ENCODE peak calls at places on chromosomes 2 and 18, in six cellular contexts. Q is K562, P is HCT116, N is H1, H is HepG2, D is GM12878. C is an unnamed sample.

GRCh38 chr2:100388703-100389102 is 28.8 kb downstream of the CHST10 start:
- DNase-seq in P (no peak), N (no peak), Q (no peak), D (no peak), H (no peak), C (no peak)

GRCh38 chr2:29281585-29281984 is 166.4 kb downstream of the CLIP4 start:
- DNase-seq in H (no peak), D (no peak), P (no peak), Q (no peak), N (no peak), C (peak)

GRCh38 chr2:113896791-113897190 is 6.9 kb downstream of the ACTR3 start:
- DNase-seq in N (no peak), D (no peak), H (no peak), Q (no peak), P (no peak), C (no peak)

GRCh38 chr18:31687016-31687415 is 2.6 kb upstream of the B4GALT6 start:
- DNase-seq in N (no peak), H (no peak), Q (no peak), D (no peak), P (no peak), C (no peak)

GRCh38 chr2:2646312-2647051 is 315.4 kb upstream of the MYT1L start:
- DNase-seq in P (no peak), H (no peak), Q (no peak), N (no peak), D (no peak), C (no peak)

GRCh38 chr2:219687266-219687665 is 59.8 kb downstream of the SLC4A3 start:
- DNase-seq in N (no peak), H (no peak), P (peak), D (no peak), Q (no peak), C (no peak)

GRCh38 chr2:213246665-213247281 is 37.5 kb upstream of the SPAG16 start:
- DNase-seq in Q (peak), P (peak), N (no peak), D (no peak), H (peak), C (peak)

GRCh38 chr18:7633171-7633570 is 66.1 kb downstream of the PTPRM start:
- DNase-seq in D (no peak), P (no peak), H (no peak), Q (no peak), N (no peak), C (no peak)

GRCh38 chr18:79522451-79523220 is 126.9 kb downstream of the NFATC1 start:
- DNase-seq in D (no peak), P (no peak), Q (no peak), N (no peak), H (no peak), C (no peak)

GRCh38 chr2:128638741-128639477 is 320.2 kb upstream of the HS6ST1 start:
- DNase-seq in P (no peak), N (peak), H (no peak), Q (no peak), D (no peak), C (peak)
- TF ChIP-seq YY1 in P (no peak), N (no peak), H (no peak), Q (no peak), D (no peak), C (peak)

DNA sequence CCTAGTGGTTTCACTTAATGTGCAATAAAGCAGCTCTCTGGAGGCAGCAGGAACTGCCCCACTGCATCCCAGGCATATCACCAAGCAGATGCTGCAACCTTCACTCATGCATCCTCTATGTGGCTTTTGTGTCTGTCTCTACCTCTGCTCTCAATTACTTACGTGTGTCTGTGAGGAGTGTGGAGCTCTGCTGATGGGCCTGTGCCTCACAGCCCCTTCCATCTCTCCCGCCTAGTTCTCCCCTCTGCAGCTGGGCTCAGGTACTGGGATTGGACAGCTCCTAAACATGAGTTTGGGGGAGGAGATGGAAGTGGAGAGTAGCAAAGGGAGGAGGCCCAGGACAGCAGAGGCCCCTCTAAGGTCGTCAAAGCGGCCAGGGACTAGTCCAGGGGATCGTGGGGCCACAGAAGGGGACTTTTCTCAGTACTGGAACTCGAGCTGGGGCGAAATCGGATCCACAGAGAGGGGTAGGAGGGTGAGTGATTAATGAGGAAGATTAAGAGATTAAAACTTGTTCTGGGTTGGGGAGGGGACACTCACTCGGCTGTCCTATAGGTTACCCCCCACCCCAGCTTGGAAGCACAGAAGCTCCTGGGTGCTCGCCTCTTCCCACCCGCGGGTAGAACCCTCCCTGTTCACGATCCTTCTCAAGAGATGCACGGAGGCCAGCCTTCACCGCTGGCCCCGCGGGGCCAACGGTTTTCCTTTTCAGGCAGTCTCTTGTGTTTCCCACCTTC is 2.1 kb upstream of the LBX2 start:
- DNase-seq in P (no peak), D (no peak), Q (peak), H (peak), N (no peak), C (no peak)
- H3K4me3 ChIP-seq in P (peak), D (no peak), Q (peak), H (peak), N (no peak), C (no peak)

GRCh38 chr2:174334781-174335604 is at the start of gene SP9:
- DNase-seq in Q (peak), D (no peak), P (no peak), H (peak), N (no peak), C (peak)
- TF ChIP-seq ZNF274 in Q (no peak), D (no peak), P (no peak), H (no peak), N (no peak), C (no peak)

GRCh38 chr2:85920810-85921545 is 32.2 kb upstream of the ST3GAL5 start:
- DNase-seq in N (no peak), D (no peak), P (no peak), Q (no peak), H (no peak), C (no peak)
- TF ChIP-seq YY1 in N (no peak), D (no peak), P (no peak), Q (no peak), H (no peak), C (no peak)

DNA sequence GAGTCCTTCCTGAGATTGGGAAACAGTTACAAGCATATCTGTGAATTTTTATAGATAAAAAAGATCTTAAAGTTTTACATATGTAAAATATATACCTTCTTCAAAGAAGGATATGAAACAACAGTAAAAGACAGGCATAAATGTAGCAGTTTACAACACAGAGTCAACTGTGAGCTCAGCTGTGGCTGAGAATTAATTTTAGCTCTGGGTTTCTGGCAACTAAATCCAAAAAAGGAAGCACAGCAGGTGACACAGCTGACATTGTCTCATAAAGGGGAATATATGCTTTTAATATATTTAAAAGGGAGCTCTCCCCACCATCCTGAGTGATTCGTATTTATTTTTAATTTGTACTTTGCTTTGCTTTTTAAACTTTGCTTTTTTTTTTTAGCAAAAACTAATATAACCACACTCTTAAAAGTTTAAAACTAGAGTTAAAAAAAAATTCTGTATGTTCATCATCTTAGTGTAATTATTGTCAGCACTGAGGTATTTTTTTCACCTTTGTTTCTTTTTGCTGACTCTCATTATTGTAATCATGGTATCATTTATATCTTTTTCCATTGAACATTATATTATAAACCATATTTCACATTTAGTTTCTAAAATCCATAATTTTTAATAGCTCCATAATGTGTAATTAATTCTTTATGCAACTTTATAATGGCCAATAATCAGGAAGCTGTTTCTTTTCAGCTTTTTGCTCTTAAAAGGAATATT is 6.7 kb downstream of the TUBB6 start:
- DNase-seq in P (no peak), N (no peak), Q (no peak), H (no peak), D (no peak), C (no peak)
- H3K4me3 ChIP-seq in P (no peak), N (no peak), Q (no peak), H (no peak), D (peak), C (no peak)

DNA sequence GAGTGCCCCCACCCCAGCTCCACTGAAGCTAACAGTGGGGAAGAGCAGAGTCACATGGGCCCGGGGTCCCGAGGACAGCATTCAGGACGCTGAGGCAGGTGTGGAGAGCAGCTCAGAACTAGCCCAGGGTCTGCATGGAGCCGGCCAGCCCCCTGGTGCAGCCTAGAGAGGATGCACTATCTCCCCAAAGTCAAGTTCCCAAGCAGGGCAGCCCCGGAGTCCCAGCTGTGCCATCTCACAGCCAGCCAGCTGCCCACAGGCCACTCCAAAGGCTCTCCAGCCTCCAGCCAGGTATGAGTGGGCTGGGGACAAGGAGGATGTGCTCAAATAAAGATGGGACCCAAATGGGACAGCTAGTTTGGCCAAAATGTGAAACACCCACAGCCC is 41.0 kb downstream of the BIN1 start:
- DNase-seq in N (no peak), Q (no peak), D (no peak), P (no peak), H (no peak), C (no peak)
- TF ChIP-seq ZNF274 in N (no peak), Q (no peak), D (no peak), P (no peak), H (no peak), C (no peak)

GRCh38 chr2:112728384-112729175 is 7.8 kb downstream of the NT5DC4 start:
- DNase-seq in D (no peak), N (no peak), H (no peak), P (no peak), Q (no peak), C (no peak)

GRCh38 chr2:112731479-112731878 is 10.7 kb downstream of the NT5DC4 start:
- DNase-seq in N (no peak), P (no peak), Q (no peak), D (no peak), H (no peak), C (no peak)

GRCh38 chr2:112730791-112731190 is 10.0 kb downstream of the NT5DC4 start:
- DNase-seq in P (no peak), D (no peak), N (no peak), Q (no peak), H (no peak), C (no peak)

GRCh38 chr2:112728029-112728362 is 7.2 kb downstream of the NT5DC4 start:
- DNase-seq in Q (peak), H (no peak), D (no peak), P (no peak), N (no peak), C (no peak)

GRCh38 chr2:112730182-112730581 is 9.4 kb downstream of the NT5DC4 start:
- DNase-seq in Q (no peak), P (no peak), H (no peak), N (no peak), D (no peak), C (no peak)
- TF ChIP-seq YY1 in Q (no peak), P (no peak), H (no peak), N (no peak), D (no peak), C (no peak)

DNA sequence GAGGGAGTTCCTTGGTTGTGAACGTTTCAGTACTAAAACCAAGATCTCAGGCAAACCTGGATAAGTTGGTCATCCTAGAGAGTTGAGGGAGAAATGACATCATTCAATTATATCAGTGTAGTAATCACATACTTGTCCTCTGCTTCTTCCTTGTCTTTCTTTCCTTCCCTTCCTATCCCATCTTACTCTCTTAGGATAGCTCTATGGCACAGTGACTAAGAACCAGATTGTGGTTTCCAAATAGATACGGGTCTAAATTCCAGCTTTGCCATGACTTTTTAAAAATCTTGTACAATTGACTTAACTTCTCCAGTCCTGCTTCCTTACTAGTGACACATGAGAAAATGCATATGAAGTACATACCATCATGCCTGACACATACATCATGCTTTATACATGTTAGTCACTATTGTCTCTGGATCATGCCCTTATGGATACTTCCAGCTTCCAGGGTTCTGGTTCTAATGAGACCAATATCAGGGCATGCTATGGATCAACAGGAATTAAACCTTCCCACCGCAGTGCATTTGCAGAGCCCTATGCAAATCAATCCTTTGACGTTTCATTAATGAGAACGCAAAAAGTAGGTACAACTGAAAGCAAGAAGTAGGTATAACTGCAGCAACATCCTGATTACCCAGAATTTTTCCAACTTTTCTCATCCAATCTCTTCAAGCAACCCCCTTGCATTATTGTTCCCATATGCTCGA is 168.0 kb upstream of the KLF7 start:
- DNase-seq in N (no peak), P (no peak), H (no peak), Q (no peak), D (no peak), C (no peak)
- H3K4me3 ChIP-seq in N (no peak), P (no peak), H (no peak), Q (no peak), D (peak), C (no peak)

DNA sequence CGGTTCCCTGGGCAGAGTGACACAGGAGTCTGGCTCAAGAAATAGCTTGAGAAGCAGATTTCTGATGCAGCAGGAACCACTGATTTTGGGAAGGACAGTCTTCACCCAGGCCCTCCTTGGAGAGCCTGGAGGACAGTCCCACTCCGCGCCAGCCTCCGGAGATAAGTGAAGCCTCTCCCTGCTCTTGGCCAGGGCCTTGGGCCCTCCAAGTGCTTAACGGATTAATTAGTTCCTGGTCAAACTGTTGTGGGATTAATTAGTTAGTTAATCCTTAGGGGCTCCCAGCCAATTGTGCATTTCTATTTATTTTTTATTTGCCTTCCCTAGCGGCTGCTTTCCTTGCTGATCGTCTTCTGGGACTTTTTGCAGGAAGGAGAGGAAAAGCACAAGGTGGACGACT is 19.6 kb downstream of the CPLX4 start:
- DNase-seq in Q (no peak), P (no peak), N (no peak), H (no peak), D (no peak), C (no peak)
- TF ChIP-seq ZNF274 in Q (no peak), P (no peak), N (no peak), H (no peak), D (no peak), C (no peak)